ENCODE peak calls at places on chromosomes 6 and 20, in ten cellular contexts. K is RPMI7951, N is tibial artery, W is immature natural killer cell, T is kidney tubule cell, Z is endothelial cell, Y is T-helper 9 cell, R is uterus, F is left cardiac atrium, H is mammary epithelial cell. U is an unnamed sample.
A peak's percentile ranks its signal among the peaks of the same experiment; 100 is the strongest.

GRCh38 chr6:15434263-15434662 is 188.4 kb downstream of the JARID2 start:
- DNase-seq in K (peak; percentile 49), Z (no peak), W (no peak), N (no peak), H (no peak), F (no peak), Y (no peak), T (no peak), R (no peak), U (no peak)

GRCh38 chr20:20407891-20408805 is 40.2 kb downstream of the INSM1 start:
- DNase-seq in F (no peak), K (peak; percentile 38), N (no peak), Y (no peak), T (peak; percentile 25), Z (no peak), W (no peak), R (no peak), H (no peak), U (peak; percentile 46)

GRCh38 chr6:33419580-33420492 is at the start of gene SYNGAP1:
- DNase-seq in H (no peak), T (no peak), N (peak; percentile 90), R (peak; percentile 90), K (peak; percentile 56), Y (no peak), F (peak; percentile 73), W (no peak), Z (no peak), U (peak; percentile 30)

GRCh38 chr6:117919775-117920492 is 12.9 kb downstream of the SLC35F1 start:
- DNase-seq in T (no peak), Y (no peak), Z (peak; percentile 26), H (no peak), K (peak; percentile 15), W (no peak), R (peak; percentile 28), N (no peak), F (peak; percentile 25), U (no peak)

GRCh38 chr6:25535302-25536225 is 116.5 kb upstream of the SCGN start:
- DNase-seq in K (peak; percentile 5), H (no peak), Y (no peak), T (no peak), R (no peak), F (no peak), Z (no peak), N (no peak), W (no peak), U (no peak)

GRCh38 chr6:164870175-164870574 is 439.2 kb downstream of the C6orf118 start:
- DNase-seq in R (no peak), T (no peak), F (no peak), W (no peak), Z (no peak), Y (no peak), K (no peak), N (no peak), H (no peak), U (no peak)

GRCh38 chr6:169975286-169975685 is 223.9 kb downstream of the ERMARD start:
- DNase-seq in T (no peak), W (no peak), Z (no peak), R (no peak), Y (no peak), N (peak; percentile 38), K (no peak), H (no peak), F (no peak), U (no peak)

GRCh38 chr6:36362551-36363389 is 24.7 kb downstream of the ETV7 start:
- DNase-seq in T (no peak), Y (no peak), F (no peak), R (no peak), H (no peak), K (no peak), N (no peak), Z (no peak), W (no peak), U (no peak)

GRCh38 chr6:115241373-115241772 is 819.3 kb downstream of the FRK start:
- DNase-seq in R (no peak), W (no peak), Y (no peak), H (no peak), Z (no peak), N (no peak), K (no peak), F (no peak), T (no peak), U (no peak)

GRCh38 chr20:49515588-49515987 is 33.1 kb upstream of the KCNB1 start:
- DNase-seq in K (no peak), F (no peak), H (no peak), N (no peak), Z (no peak), T (no peak), R (no peak), W (no peak), Y (no peak), U (peak; percentile 73)

GRCh38 chr6:27650620-27651370 is 177.9 kb upstream of the ZNF184 start:
- DNase-seq in H (peak; percentile 74), Y (no peak), K (peak; percentile 73), R (no peak), T (peak; percentile 87), Z (peak; percentile 78), F (no peak), W (no peak), N (no peak), U (peak; percentile 35)

GRCh38 chr20:62691485-62691884 is 17.2 kb upstream of the NTSR1 start:
- DNase-seq in T (peak; percentile 8), Y (no peak), H (no peak), F (no peak), R (no peak), W (no peak), K (peak; percentile 69), N (no peak), Z (no peak), U (peak; percentile 23)

GRCh38 chr6:3061501-3061941 is 6.8 kb upstream of the RIPK1 start:
- DNase-seq in K (peak; percentile 69), H (peak; percentile 81), Z (no peak), Y (no peak), T (no peak), F (no peak), N (no peak), R (no peak), W (no peak), U (no peak)

GRCh38 chr20:50153153-50153499 is 397 bp downstream of the PEDS1 start:
- DNase-seq in H (no peak), K (peak; percentile 39), N (no peak), Y (no peak), F (no peak), R (peak; percentile 46), W (no peak), T (no peak), Z (no peak), U (no peak)

GRCh38 chr20:10217517-10218410 is 866 bp upstream of the SNAP25 start:
- DNase-seq in R (peak; percentile 84), W (peak; percentile 12), Z (peak; percentile 58), H (peak; percentile 50), K (peak; percentile 99), N (peak; percentile 83), Y (no peak), T (peak; percentile 83), F (peak; percentile 65), U (peak; percentile 79)

GRCh38 chr20:38073307-38074010 is 39.9 kb downstream of the RPRD1B start:
- DNase-seq in R (peak; percentile 86), Y (no peak), F (peak; percentile 74), W (peak; percentile 38), H (peak; percentile 78), N (peak; percentile 75), T (peak; percentile 76), Z (peak; percentile 60), K (peak; percentile 98), U (peak; percentile 47)

GRCh38 chr20:38212806-38213606 is 47.5 kb downstream of the KIAA1755 start:
- DNase-seq in T (no peak), K (no peak), N (peak; percentile 69), R (no peak), F (peak; percentile 51), Y (no peak), W (no peak), H (no peak), Z (no peak), U (no peak)

GRCh38 chr6:32462609-32463008 is 22.9 kb downstream of the HLA-DRA start:
- DNase-seq in N (no peak), F (no peak), Y (no peak), H (peak; percentile 5), W (no peak), T (peak; percentile 37), K (no peak), R (no peak), Z (no peak), U (no peak)

GRCh38 chr6:163128324-163128723 is 286.2 kb upstream of the QKI start:
- DNase-seq in Z (no peak), N (no peak), Y (no peak), T (no peak), R (no peak), H (no peak), K (no peak), W (no peak), F (no peak), U (no peak)

GRCh38 chr20:44218441-44218840 is 7.9 kb upstream of the OSER1 start:
- DNase-seq in Y (peak; percentile 36), H (no peak), T (no peak), F (no peak), K (no peak), R (no peak), N (no peak), Z (no peak), W (peak; percentile 28), U (no peak)

GRCh38 chr20:50729925-50730764 is 1.2 kb upstream of the PARD6B start:
- DNase-seq in W (peak; percentile 1), Y (no peak), H (no peak), F (no peak), R (no peak), T (peak; percentile 72), Z (no peak), K (peak; percentile 64), N (peak; percentile 58), U (no peak)

GRCh38 chr6:108565091-108565766 is 4.5 kb downstream of the FOXO3 start:
- DNase-seq in K (peak; percentile 62), W (no peak), Z (no peak), F (no peak), R (no peak), N (no peak), H (peak; percentile 70), T (peak; percentile 70), Y (no peak), U (no peak)

GRCh38 chr20:18443841-18444240 is 23.0 kb downstream of the DZANK1 start:
- DNase-seq in R (no peak), T (peak; percentile 20), Y (no peak), K (peak; percentile 24), N (no peak), F (no peak), H (no peak), W (no peak), Z (no peak), U (no peak)

GRCh38 chr20:21507275-21508229 is 6.3 kb downstream of the NKX2-2 start:
- DNase-seq in K (no peak), N (no peak), F (no peak), T (no peak), Z (no peak), W (no peak), H (no peak), R (no peak), Y (no peak), U (no peak)

GRCh38 chr6:7034055-7034454 is 73.7 kb upstream of the RREB1 start:
- DNase-seq in H (no peak), Y (no peak), N (no peak), F (no peak), Z (no peak), W (no peak), K (no peak), R (no peak), T (no peak), U (no peak)

GRCh38 chr6:170067257-170067656 is 223.6 kb downstream of the DLL1 start:
- DNase-seq in H (no peak), Y (no peak), R (no peak), T (peak; percentile 35), N (no peak), F (no peak), W (no peak), Z (no peak), K (peak; percentile 66), U (no peak)

GRCh38 chr6:154306696-154307095 is 49.9 kb downstream of the IPCEF1 start:
- DNase-seq in F (no peak), R (no peak), W (no peak), Y (no peak), N (no peak), H (no peak), Z (no peak), K (no peak), T (no peak), U (no peak)

GRCh38 chr20:36833275-36834020 is 42.5 kb upstream of the TLDC2 start:
- DNase-seq in W (no peak), Z (no peak), N (no peak), T (no peak), Y (no peak), H (no peak), R (peak; percentile 66), F (no peak), K (no peak), U (peak; percentile 25)